ENCODE peak calls at places on chromosomes 7 and 10, in ten cellular contexts. One of them, this sample, is unnamed.

GRCh38 chr10:30697806-30698205 is 68.3 kb upstream of the LYZL2 start:
- DNase-seq in left ventricle myocardium inferior: no peak
- DNase-seq in amniotic stem cell: no peak
- DNase-seq in cardiac muscle cell: no peak
- DNase-seq in uterus: no peak
- DNase-seq in astrocyte of the cerebellum: no peak
- DNase-seq in heart right ventricle: no peak
- DNase-seq in NCI-H1092 treated with DMSO at 0.1 percent for 48 hours: no peak
- DNase-seq in stimulated activated CD8-positive, alpha-beta memory T cell treated with anti-CD3 and anti-CD28 coated beads, Interleukin-4, amount 100 ng/mL, for 24 hours: no peak
- DNase-seq in A172: no peak
- DNase-seq in this sample: no peak

GRCh38 chr7:112206238-112207105 is at the start of the genes DOCK4 and ZNF277:
- DNase-seq in A172: peak
- DNase-seq in amniotic stem cell: peak
- DNase-seq in astrocyte of the cerebellum: peak
- DNase-seq in left ventricle myocardium inferior: peak
- DNase-seq in heart right ventricle: peak
- DNase-seq in NCI-H1092 treated with DMSO at 0.1 percent for 48 hours: peak
- DNase-seq in stimulated activated CD8-positive, alpha-beta memory T cell treated with anti-CD3 and anti-CD28 coated beads, Interleukin-4, amount 100 ng/mL, for 24 hours: peak
- DNase-seq in cardiac muscle cell: peak
- DNase-seq in uterus: peak
- DNase-seq in this sample: peak

GRCh38 chr7:6153646-6154541 is 118.5 kb downstream of the CYTH3 start:
- DNase-seq in amniotic stem cell: no peak
- DNase-seq in A172: no peak
- DNase-seq in left ventricle myocardium inferior: no peak
- DNase-seq in uterus: no peak
- DNase-seq in cardiac muscle cell: no peak
- DNase-seq in NCI-H1092 treated with DMSO at 0.1 percent for 48 hours: no peak
- DNase-seq in heart right ventricle: no peak
- DNase-seq in astrocyte of the cerebellum: no peak
- DNase-seq in stimulated activated CD8-positive, alpha-beta memory T cell treated with anti-CD3 and anti-CD28 coated beads, Interleukin-4, amount 100 ng/mL, for 24 hours: no peak
- DNase-seq in this sample: no peak

GRCh38 chr7:31633894-31634494 is 53.0 kb upstream of the PPP1R17 start:
- DNase-seq in left ventricle myocardium inferior: no peak
- DNase-seq in uterus: peak
- DNase-seq in amniotic stem cell: peak
- DNase-seq in A172: peak
- DNase-seq in NCI-H1092 treated with DMSO at 0.1 percent for 48 hours: peak
- DNase-seq in heart right ventricle: peak
- DNase-seq in stimulated activated CD8-positive, alpha-beta memory T cell treated with anti-CD3 and anti-CD28 coated beads, Interleukin-4, amount 100 ng/mL, for 24 hours: no peak
- DNase-seq in cardiac muscle cell: peak
- DNase-seq in astrocyte of the cerebellum: peak
- DNase-seq in this sample: peak

GRCh38 chr7:131899271-131900030 is 343.0 kb upstream of the PODXL start:
- DNase-seq in A172: peak
- DNase-seq in NCI-H1092 treated with DMSO at 0.1 percent for 48 hours: no peak
- DNase-seq in cardiac muscle cell: no peak
- DNase-seq in amniotic stem cell: no peak
- DNase-seq in left ventricle myocardium inferior: no peak
- DNase-seq in stimulated activated CD8-positive, alpha-beta memory T cell treated with anti-CD3 and anti-CD28 coated beads, Interleukin-4, amount 100 ng/mL, for 24 hours: no peak
- DNase-seq in uterus: no peak
- DNase-seq in astrocyte of the cerebellum: no peak
- DNase-seq in heart right ventricle: no peak
- DNase-seq in this sample: no peak

GRCh38 chr10:131874991-131875451 is 25.8 kb upstream of the PPP2R2D start:
- DNase-seq in NCI-H1092 treated with DMSO at 0.1 percent for 48 hours: peak
- DNase-seq in A172: peak
- DNase-seq in amniotic stem cell: peak
- DNase-seq in astrocyte of the cerebellum: peak
- DNase-seq in cardiac muscle cell: peak
- DNase-seq in stimulated activated CD8-positive, alpha-beta memory T cell treated with anti-CD3 and anti-CD28 coated beads, Interleukin-4, amount 100 ng/mL, for 24 hours: peak
- DNase-seq in heart right ventricle: peak
- DNase-seq in uterus: peak
- DNase-seq in left ventricle myocardium inferior: peak
- DNase-seq in this sample: peak

GRCh38 chr10:97788552-97789442 is 17.0 kb upstream of the SFRP5 start:
- DNase-seq in cardiac muscle cell: peak
- DNase-seq in stimulated activated CD8-positive, alpha-beta memory T cell treated with anti-CD3 and anti-CD28 coated beads, Interleukin-4, amount 100 ng/mL, for 24 hours: no peak
- DNase-seq in uterus: no peak
- DNase-seq in heart right ventricle: peak
- DNase-seq in amniotic stem cell: no peak
- DNase-seq in astrocyte of the cerebellum: no peak
- DNase-seq in left ventricle myocardium inferior: peak
- DNase-seq in A172: peak
- DNase-seq in NCI-H1092 treated with DMSO at 0.1 percent for 48 hours: no peak
- DNase-seq in this sample: no peak

GRCh38 chr7:80154656-80155325 is 20.2 kb downstream of the GNAI1 start:
- DNase-seq in uterus: no peak
- DNase-seq in NCI-H1092 treated with DMSO at 0.1 percent for 48 hours: no peak
- DNase-seq in A172: no peak
- DNase-seq in stimulated activated CD8-positive, alpha-beta memory T cell treated with anti-CD3 and anti-CD28 coated beads, Interleukin-4, amount 100 ng/mL, for 24 hours: no peak
- DNase-seq in heart right ventricle: no peak
- DNase-seq in cardiac muscle cell: peak
- DNase-seq in left ventricle myocardium inferior: no peak
- DNase-seq in amniotic stem cell: no peak
- DNase-seq in astrocyte of the cerebellum: no peak
- DNase-seq in this sample: no peak

GRCh38 chr10:116113721-116114501 is 159.1 kb downstream of the GFRA1 start:
- DNase-seq in astrocyte of the cerebellum: no peak
- DNase-seq in heart right ventricle: no peak
- DNase-seq in uterus: no peak
- DNase-seq in left ventricle myocardium inferior: no peak
- DNase-seq in NCI-H1092 treated with DMSO at 0.1 percent for 48 hours: no peak
- DNase-seq in cardiac muscle cell: no peak
- DNase-seq in A172: peak
- DNase-seq in amniotic stem cell: peak
- DNase-seq in stimulated activated CD8-positive, alpha-beta memory T cell treated with anti-CD3 and anti-CD28 coated beads, Interleukin-4, amount 100 ng/mL, for 24 hours: no peak
- DNase-seq in this sample: peak

GRCh38 chr7:341841-342638 is 52.1 kb downstream of the FOXL3 start:
- DNase-seq in NCI-H1092 treated with DMSO at 0.1 percent for 48 hours: no peak
- DNase-seq in heart right ventricle: peak
- DNase-seq in stimulated activated CD8-positive, alpha-beta memory T cell treated with anti-CD3 and anti-CD28 coated beads, Interleukin-4, amount 100 ng/mL, for 24 hours: no peak
- DNase-seq in astrocyte of the cerebellum: no peak
- DNase-seq in cardiac muscle cell: no peak
- DNase-seq in uterus: no peak
- DNase-seq in A172: no peak
- DNase-seq in amniotic stem cell: no peak
- DNase-seq in left ventricle myocardium inferior: peak
- DNase-seq in this sample: no peak

GRCh38 chr10:104254493-104255243 is at the start of gene GSTO1:
- DNase-seq in uterus: peak
- DNase-seq in A172: peak
- DNase-seq in left ventricle myocardium inferior: peak
- DNase-seq in amniotic stem cell: peak
- DNase-seq in astrocyte of the cerebellum: no peak
- DNase-seq in stimulated activated CD8-positive, alpha-beta memory T cell treated with anti-CD3 and anti-CD28 coated beads, Interleukin-4, amount 100 ng/mL, for 24 hours: peak
- DNase-seq in cardiac muscle cell: peak
- DNase-seq in heart right ventricle: peak
- DNase-seq in NCI-H1092 treated with DMSO at 0.1 percent for 48 hours: no peak
- DNase-seq in this sample: no peak

GRCh38 chr7:104552102-104552501 is 223.7 kb downstream of the LHFPL3 start:
- DNase-seq in cardiac muscle cell: peak
- DNase-seq in astrocyte of the cerebellum: peak
- DNase-seq in amniotic stem cell: no peak
- DNase-seq in stimulated activated CD8-positive, alpha-beta memory T cell treated with anti-CD3 and anti-CD28 coated beads, Interleukin-4, amount 100 ng/mL, for 24 hours: no peak
- DNase-seq in A172: peak
- DNase-seq in NCI-H1092 treated with DMSO at 0.1 percent for 48 hours: no peak
- DNase-seq in uterus: peak
- DNase-seq in heart right ventricle: peak
- DNase-seq in left ventricle myocardium inferior: peak
- DNase-seq in this sample: no peak

GRCh38 chr7:11858668-11859302 is 26.8 kb upstream of the THSD7A start:
- DNase-seq in stimulated activated CD8-positive, alpha-beta memory T cell treated with anti-CD3 and anti-CD28 coated beads, Interleukin-4, amount 100 ng/mL, for 24 hours: no peak
- DNase-seq in heart right ventricle: no peak
- DNase-seq in cardiac muscle cell: no peak
- DNase-seq in uterus: no peak
- DNase-seq in astrocyte of the cerebellum: no peak
- DNase-seq in left ventricle myocardium inferior: no peak
- DNase-seq in A172: no peak
- DNase-seq in amniotic stem cell: no peak
- DNase-seq in NCI-H1092 treated with DMSO at 0.1 percent for 48 hours: peak
- DNase-seq in this sample: no peak

GRCh38 chr10:83522456-83522855 is 616.9 kb upstream of the GHITM start:
- DNase-seq in astrocyte of the cerebellum: no peak
- DNase-seq in left ventricle myocardium inferior: no peak
- DNase-seq in uterus: no peak
- DNase-seq in amniotic stem cell: no peak
- DNase-seq in NCI-H1092 treated with DMSO at 0.1 percent for 48 hours: no peak
- DNase-seq in A172: no peak
- DNase-seq in heart right ventricle: no peak
- DNase-seq in cardiac muscle cell: no peak
- DNase-seq in stimulated activated CD8-positive, alpha-beta memory T cell treated with anti-CD3 and anti-CD28 coated beads, Interleukin-4, amount 100 ng/mL, for 24 hours: no peak
- DNase-seq in this sample: no peak

GRCh38 chr7:40698214-40698920 is 563.6 kb downstream of the SUGCT start:
- DNase-seq in cardiac muscle cell: no peak
- DNase-seq in left ventricle myocardium inferior: no peak
- DNase-seq in amniotic stem cell: no peak
- DNase-seq in uterus: no peak
- DNase-seq in NCI-H1092 treated with DMSO at 0.1 percent for 48 hours: no peak
- DNase-seq in stimulated activated CD8-positive, alpha-beta memory T cell treated with anti-CD3 and anti-CD28 coated beads, Interleukin-4, amount 100 ng/mL, for 24 hours: no peak
- DNase-seq in A172: peak
- DNase-seq in heart right ventricle: no peak
- DNase-seq in astrocyte of the cerebellum: no peak
- DNase-seq in this sample: no peak

GRCh38 chr7:129923709-129924108 is 29.1 kb downstream of the UBE2H start:
- DNase-seq in heart right ventricle: no peak
- DNase-seq in NCI-H1092 treated with DMSO at 0.1 percent for 48 hours: no peak
- DNase-seq in amniotic stem cell: no peak
- DNase-seq in A172: peak
- DNase-seq in uterus: no peak
- DNase-seq in astrocyte of the cerebellum: peak
- DNase-seq in stimulated activated CD8-positive, alpha-beta memory T cell treated with anti-CD3 and anti-CD28 coated beads, Interleukin-4, amount 100 ng/mL, for 24 hours: no peak
- DNase-seq in left ventricle myocardium inferior: no peak
- DNase-seq in cardiac muscle cell: peak
- DNase-seq in this sample: peak

GRCh38 chr10:115948415-115948814 is 324.6 kb downstream of the GFRA1 start:
- DNase-seq in astrocyte of the cerebellum: peak
- DNase-seq in uterus: no peak
- DNase-seq in heart right ventricle: no peak
- DNase-seq in stimulated activated CD8-positive, alpha-beta memory T cell treated with anti-CD3 and anti-CD28 coated beads, Interleukin-4, amount 100 ng/mL, for 24 hours: no peak
- DNase-seq in NCI-H1092 treated with DMSO at 0.1 percent for 48 hours: no peak
- DNase-seq in amniotic stem cell: no peak
- DNase-seq in left ventricle myocardium inferior: no peak
- DNase-seq in A172: no peak
- DNase-seq in cardiac muscle cell: peak
- DNase-seq in this sample: no peak

GRCh38 chr10:46171661-46172060 is 115.1 kb upstream of the ANTXRL start:
- DNase-seq in stimulated activated CD8-positive, alpha-beta memory T cell treated with anti-CD3 and anti-CD28 coated beads, Interleukin-4, amount 100 ng/mL, for 24 hours: no peak
- DNase-seq in amniotic stem cell: no peak
- DNase-seq in astrocyte of the cerebellum: no peak
- DNase-seq in A172: no peak
- DNase-seq in uterus: no peak
- DNase-seq in NCI-H1092 treated with DMSO at 0.1 percent for 48 hours: no peak
- DNase-seq in left ventricle myocardium inferior: no peak
- DNase-seq in cardiac muscle cell: no peak
- DNase-seq in heart right ventricle: no peak
- DNase-seq in this sample: no peak

GRCh38 chr7:16838386-16838785 is 33.6 kb upstream of the AGR2 start:
- DNase-seq in heart right ventricle: no peak
- DNase-seq in uterus: no peak
- DNase-seq in NCI-H1092 treated with DMSO at 0.1 percent for 48 hours: no peak
- DNase-seq in astrocyte of the cerebellum: no peak
- DNase-seq in left ventricle myocardium inferior: no peak
- DNase-seq in stimulated activated CD8-positive, alpha-beta memory T cell treated with anti-CD3 and anti-CD28 coated beads, Interleukin-4, amount 100 ng/mL, for 24 hours: no peak
- DNase-seq in cardiac muscle cell: no peak
- DNase-seq in amniotic stem cell: no peak
- DNase-seq in A172: no peak
- DNase-seq in this sample: no peak

This sample was measured in AG04449.